ENCODE peak calls at places on chromosomes 2 and 18, in seven cellular contexts. I is fibroblast of lung, A is transverse colon, N is GM20000, J is mammary epithelial cell, V is choroid plexus epithelial cell, Y is AG04449. U is an unnamed sample.
A peak's percentile ranks its signal among the peaks of the same experiment; 100 is the strongest.

GRCh38 chr2:181678033-181678586 is 2.2 kb downstream of the NEUROD1 start:
- DNase-seq in V (peak; percentile 86), A (peak; percentile 24), N (peak; percentile 67), I (peak; percentile 86), J (peak; percentile 59), Y (peak; percentile 2), U (peak; percentile 89)

GRCh38 chr2:239381709-239382134 is 19.1 kb downstream of the HDAC4 start:
- DNase-seq in J (no peak), A (no peak), I (no peak), Y (no peak), N (peak; percentile 84), V (no peak), U (no peak)

GRCh38 chr2:152635635-152636298 is 81.5 kb downstream of the PRPF40A start:
- DNase-seq in Y (no peak), J (peak; percentile 42), I (peak; percentile 65), N (peak; percentile 70), A (peak; percentile 69), V (peak; percentile 66), U (peak; percentile 68)

GRCh38 chr2:218323526-218324472 is 31.5 kb upstream of the TMBIM1 start:
- DNase-seq in A (peak; percentile 30), N (no peak), I (peak; percentile 37), J (peak; percentile 44), Y (no peak), V (peak; percentile 68), U (peak; percentile 85)

GRCh38 chr2:41400057-41400665 is 647.7 kb upstream of the PKDCC start:
- DNase-seq in V (peak; percentile 38), Y (no peak), A (no peak), I (peak; percentile 20), J (no peak), N (no peak), U (peak; percentile 22)

GRCh38 chr2:12750166-12750905 is 33.6 kb downstream of the TRIB2 start:
- DNase-seq in V (no peak), N (no peak), I (no peak), A (no peak), Y (no peak), J (peak; percentile 30), U (no peak)

GRCh38 chr18:67783215-67783946 is 266.9 kb upstream of the DSEL start:
- DNase-seq in I (peak; percentile 89), J (peak; percentile 92), N (no peak), V (peak; percentile 85), Y (peak; percentile 57), A (no peak), U (peak; percentile 89)

GRCh38 chr2:109172556-109173105 is 43.6 kb downstream of the SH3RF3 start:
- DNase-seq in N (no peak), Y (no peak), V (peak; percentile 26), I (peak; percentile 36), A (no peak), J (no peak), U (no peak)

GRCh38 chr2:26470601-26471260 is 7.2 kb downstream of the OTOF start:
- DNase-seq in I (no peak), V (no peak), J (no peak), N (no peak), Y (no peak), A (no peak), U (no peak)

GRCh38 chr2:26471278-26471677 is 6.6 kb downstream of the OTOF start:
- DNase-seq in V (no peak), N (no peak), Y (no peak), I (no peak), A (no peak), J (no peak), U (no peak)

GRCh38 chr2:26466662-26467310 is 11.1 kb downstream of the OTOF start:
- DNase-seq in N (no peak), Y (no peak), J (no peak), V (no peak), I (no peak), A (no peak), U (no peak)

GRCh38 chr2:26469955-26470354 is 8.0 kb downstream of the OTOF start:
- DNase-seq in N (no peak), A (no peak), J (no peak), V (no peak), I (no peak), Y (no peak), U (no peak)

GRCh38 chr2:26469092-26469710 is 8.7 kb downstream of the OTOF start:
- DNase-seq in A (peak; percentile 62), I (peak; percentile 71), V (peak; percentile 86), N (peak; percentile 80), J (peak; percentile 45), Y (no peak), U (peak; percentile 69)
- TF ChIP-seq CTCF in A (peak; percentile 61), I (peak; percentile 57), V (peak; percentile 91), N (peak; percentile 61), J (peak; percentile 80), Y (peak; percentile 46), U (peak; percentile 65)

DNA sequence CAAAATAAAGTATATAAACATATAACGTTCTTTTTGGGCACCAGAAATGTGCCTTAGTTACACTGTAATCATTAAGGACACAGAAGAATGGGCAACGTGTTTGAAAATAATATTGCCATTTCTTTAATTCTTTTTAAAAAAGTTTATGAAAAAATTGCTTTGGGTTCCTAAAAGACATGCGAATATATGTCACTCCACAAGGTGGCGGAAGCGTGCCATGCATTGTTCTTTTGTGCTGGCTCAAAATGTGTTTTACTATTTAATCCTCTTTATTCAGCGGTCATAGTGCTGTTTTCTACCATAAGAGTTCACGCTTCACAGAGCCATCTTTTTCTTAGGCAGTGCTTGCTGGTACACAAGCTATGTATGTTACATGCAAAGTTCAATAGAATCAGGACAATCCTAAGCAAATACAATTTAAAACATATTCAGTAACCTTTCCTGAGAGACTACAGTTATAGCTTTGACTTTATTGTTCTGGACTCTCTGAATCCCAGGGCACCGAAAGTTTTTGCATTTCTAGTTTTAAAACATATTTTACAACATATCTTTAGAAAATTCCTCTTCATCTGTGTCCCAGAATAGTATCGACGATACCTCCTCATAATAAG is 147.8 kb upstream of the ERBB4 start:
- DNase-seq in I (peak; percentile 78), V (peak; percentile 84), A (peak; percentile 48), J (peak; percentile 50), N (peak; percentile 52), Y (peak; percentile 5), U (peak; percentile 85)
- TF ChIP-seq CTCF in I (peak; percentile 72), V (peak; percentile 87), A (peak; percentile 81), J (peak; percentile 75), N (peak; percentile 47), Y (peak; percentile 68), U (peak; percentile 86)

DNA sequence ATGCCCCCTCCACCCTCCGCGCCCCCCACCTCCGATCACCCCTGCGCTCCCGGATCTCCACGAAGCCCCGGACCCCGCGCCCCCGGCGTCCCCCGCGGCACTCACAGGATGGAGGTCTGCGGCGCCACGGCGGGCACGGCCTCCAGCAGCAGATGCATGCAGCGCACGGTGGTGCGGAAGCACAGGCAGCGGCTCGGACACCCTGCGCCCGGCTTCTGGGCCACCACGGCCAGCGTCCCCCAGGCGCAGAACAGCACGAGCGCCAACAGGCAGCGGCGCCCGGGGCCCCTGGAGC is 217 bp downstream of the PXDN start:
- DNase-seq in Y (no peak), N (no peak), V (no peak), J (no peak), A (no peak), I (peak; percentile 47), U (no peak)
- TF ChIP-seq CTCF in Y (no peak), N (no peak), V (no peak), J (no peak), A (no peak), I (no peak), U (no peak)

GRCh38 chr18:36212301-36212977 is 25.1 kb downstream of the MOCOS start:
- DNase-seq in Y (no peak), I (peak; percentile 30), J (no peak), A (no peak), N (no peak), V (peak; percentile 55), U (peak; percentile 34)
- TF ChIP-seq CTCF in Y (peak; percentile 6), I (peak; percentile 39), J (no peak), A (no peak), N (no peak), V (peak; percentile 47), U (peak; percentile 33)